ENCODE peak calls at places on chromosomes 16 and 17, in six cellular contexts. One of them, this sample, is unnamed.

GRCh38 chr17:20095366-20096080 is 86.4 kb downstream of the SPECC1 start:
- DNase-seq in H1: peak
- DNase-seq in AG08395: peak
- DNase-seq in cardiac muscle cell: peak
- DNase-seq in glomerular endothelial cell: no peak
- DNase-seq in CD4-positive, CD25-positive, alpha-beta regulatory T cell: no peak
- DNase-seq in this sample: peak

GRCh38 chr17:58344047-58344790 is 7.8 kb downstream of the SUPT4H1 start:
- DNase-seq in H1: no peak
- DNase-seq in AG08395: no peak
- DNase-seq in cardiac muscle cell: peak
- DNase-seq in glomerular endothelial cell: no peak
- DNase-seq in CD4-positive, CD25-positive, alpha-beta regulatory T cell: peak
- DNase-seq in this sample: no peak

GRCh38 chr17:50589112-50589712 is 28.7 kb downstream of the CACNA1G start:
- DNase-seq in H1: no peak
- DNase-seq in AG08395: peak
- DNase-seq in cardiac muscle cell: peak
- DNase-seq in glomerular endothelial cell: no peak
- DNase-seq in CD4-positive, CD25-positive, alpha-beta regulatory T cell: no peak
- DNase-seq in this sample: no peak

GRCh38 chr17:57135748-57136342 is 50.8 kb downstream of the AKAP1 start:
- DNase-seq in H1: no peak
- DNase-seq in AG08395: no peak
- DNase-seq in cardiac muscle cell: no peak
- DNase-seq in glomerular endothelial cell: no peak
- DNase-seq in CD4-positive, CD25-positive, alpha-beta regulatory T cell: no peak
- DNase-seq in this sample: no peak

GRCh38 chr17:17830740-17831207 is 6.0 kb downstream of the SREBF1 start:
- DNase-seq in H1: no peak
- DNase-seq in AG08395: no peak
- DNase-seq in cardiac muscle cell: no peak
- DNase-seq in glomerular endothelial cell: no peak
- DNase-seq in CD4-positive, CD25-positive, alpha-beta regulatory T cell: no peak
- DNase-seq in this sample: no peak

GRCh38 chr17:59327136-59327878 is 4.1 kb upstream of the YPEL2 start:
- DNase-seq in H1: no peak
- DNase-seq in AG08395: no peak
- DNase-seq in cardiac muscle cell: peak
- DNase-seq in glomerular endothelial cell: no peak
- DNase-seq in CD4-positive, CD25-positive, alpha-beta regulatory T cell: no peak
- DNase-seq in this sample: no peak

GRCh38 chr17:67105213-67105612 is 60.9 kb downstream of the CACNG1 start:
- DNase-seq in H1: no peak
- DNase-seq in AG08395: peak
- DNase-seq in cardiac muscle cell: peak
- DNase-seq in glomerular endothelial cell: no peak
- DNase-seq in CD4-positive, CD25-positive, alpha-beta regulatory T cell: no peak
- DNase-seq in this sample: no peak

GRCh38 chr16:23252310-23252709 is 49.8 kb upstream of the SCNN1B start:
- DNase-seq in H1: no peak
- DNase-seq in AG08395: no peak
- DNase-seq in cardiac muscle cell: no peak
- DNase-seq in glomerular endothelial cell: no peak
- DNase-seq in CD4-positive, CD25-positive, alpha-beta regulatory T cell: no peak
- DNase-seq in this sample: no peak

GRCh38 chr17:48241131-48241591 is 133.6 kb downstream of the SNX11 start:
- DNase-seq in H1: no peak
- DNase-seq in AG08395: peak
- DNase-seq in cardiac muscle cell: peak
- DNase-seq in glomerular endothelial cell: no peak
- DNase-seq in CD4-positive, CD25-positive, alpha-beta regulatory T cell: peak
- DNase-seq in this sample: peak

GRCh38 chr17:63693411-63694113 is 6.4 kb downstream of the LIMD2 start:
- DNase-seq in H1: no peak
- DNase-seq in AG08395: no peak
- DNase-seq in cardiac muscle cell: no peak
- DNase-seq in glomerular endothelial cell: no peak
- DNase-seq in CD4-positive, CD25-positive, alpha-beta regulatory T cell: no peak
- DNase-seq in this sample: no peak

GRCh38 chr16:31350275-31351005 is 4.5 kb upstream of the ITGAX start:
- DNase-seq in H1: no peak
- DNase-seq in AG08395: no peak
- DNase-seq in cardiac muscle cell: no peak
- DNase-seq in glomerular endothelial cell: no peak
- DNase-seq in CD4-positive, CD25-positive, alpha-beta regulatory T cell: peak
- DNase-seq in this sample: no peak

GRCh38 chr17:82948081-82948511 is 108.3 kb upstream of the ZNF750 start:
- DNase-seq in H1: no peak
- DNase-seq in AG08395: no peak
- DNase-seq in cardiac muscle cell: no peak
- DNase-seq in glomerular endothelial cell: no peak
- DNase-seq in CD4-positive, CD25-positive, alpha-beta regulatory T cell: no peak
- DNase-seq in this sample: no peak

GRCh38 chr16:86082400-86083030 is 183.6 kb downstream of the IRF8 start:
- DNase-seq in H1: no peak
- DNase-seq in AG08395: no peak
- DNase-seq in cardiac muscle cell: no peak
- DNase-seq in glomerular endothelial cell: no peak
- DNase-seq in CD4-positive, CD25-positive, alpha-beta regulatory T cell: no peak
- DNase-seq in this sample: no peak

GRCh38 chr17:59607817-59608403 is 11.8 kb upstream of the CLTC start:
- DNase-seq in H1: no peak
- DNase-seq in AG08395: no peak
- DNase-seq in cardiac muscle cell: no peak
- DNase-seq in glomerular endothelial cell: no peak
- DNase-seq in CD4-positive, CD25-positive, alpha-beta regulatory T cell: peak
- DNase-seq in this sample: peak

GRCh38 chr17:14080847-14081251 is 11.5 kb downstream of the COX10 start:
- DNase-seq in H1: no peak
- DNase-seq in AG08395: peak
- DNase-seq in cardiac muscle cell: no peak
- DNase-seq in glomerular endothelial cell: no peak
- DNase-seq in CD4-positive, CD25-positive, alpha-beta regulatory T cell: no peak
- DNase-seq in this sample: no peak